ENCODE peak calls at places on chromosome 5, in four cellular contexts. O, I, L and H are unnamed samples.

GRCh38 chr5:57683036-57683600 is 200.5 kb upstream of the ACTBL2 start:
- DNase-seq in O (no peak), I (no peak), L (peak; percentile 67), H (no peak)

GRCh38 chr5:141848771-141849370 is 29.3 kb downstream of the PCDH1 start:
- DNase-seq in O (peak; percentile 84), I (peak; percentile 87), L (peak; percentile 66), H (peak; percentile 80)

GRCh38 chr5:169788168-169788567 is 151.1 kb downstream of the DOCK2 start:
- DNase-seq in O (no peak), I (no peak), L (peak; percentile 69), H (no peak)

GRCh38 chr5:179955630-179956029 is 47.9 kb upstream of the TBC1D9B start:
- DNase-seq in O (no peak), I (no peak), L (no peak), H (no peak)

GRCh38 chr5:14305045-14305444 is 161.9 kb downstream of the TRIO start:
- DNase-seq in O (no peak), I (no peak), L (peak; percentile 94), H (no peak)

GRCh38 chr5:106303911-106304310 is 1366.8 kb downstream of the EFNA5 start:
- DNase-seq in O (no peak), I (no peak), L (no peak), H (no peak)

GRCh38 chr5:73218552-73219171 is 45.7 kb downstream of the TMEM174 start:
- DNase-seq in O (no peak), I (no peak), L (peak; percentile 72), H (no peak)

GRCh38 chr5:106730912-106731311 is 939.8 kb downstream of the EFNA5 start:
- DNase-seq in O (peak; percentile 22), I (no peak), L (no peak), H (no peak)

GRCh38 chr5:54644226-54644625 is 126.7 kb downstream of the SNX18 start:
- DNase-seq in O (no peak), I (no peak), L (peak; percentile 94), H (no peak)

GRCh38 chr5:112479418-112479817 is 60.3 kb upstream of the EPB41L4A start:
- DNase-seq in O (no peak), I (no peak), L (peak; percentile 54), H (no peak)

GRCh38 chr5:6399978-6400910 is 21.9 kb upstream of the MED10 start:
- DNase-seq in O (no peak), I (no peak), L (peak; percentile 57), H (peak; percentile 62)

GRCh38 chr5:135546912-135547311 is 11.1 kb upstream of the NEUROG1 start:
- DNase-seq in O (no peak), I (no peak), L (no peak), H (no peak)

GRCh38 chr5:179534431-179534830 is 15.9 kb upstream of the RUFY1 start:
- DNase-seq in O (no peak), I (no peak), L (no peak), H (no peak)

GRCh38 chr5:78046006-78046405 is 248.5 kb downstream of the AP3B1 start:
- DNase-seq in O (no peak), I (no peak), L (no peak), H (no peak)

GRCh38 chr5:67303356-67303755 is 106.8 kb upstream of the CD180 start:
- DNase-seq in O (no peak), I (no peak), L (peak; percentile 40), H (no peak)

GRCh38 chr5:82092-82491 is 9.9 kb upstream of the PLEKHG4B start:
- DNase-seq in O (peak; percentile 43), I (peak; percentile 30), L (peak; percentile 17), H (no peak)

GRCh38 chr5:98398465-98398864 is 375.0 kb upstream of the RGMB start:
- DNase-seq in O (no peak), I (no peak), L (no peak), H (no peak)

GRCh38 chr5:42756630-42757601 is at the start of gene CCDC152:
- DNase-seq in O (peak; percentile 58), I (peak; percentile 30), L (peak; percentile 3), H (no peak)

GRCh38 chr5:134813407-134813806 is 32.4 kb upstream of the C5orf24 start:
- DNase-seq in O (no peak), I (no peak), L (no peak), H (no peak)

GRCh38 chr5:139451176-139451575 is 11.4 kb downstream of the ECSCR start:
- DNase-seq in O (no peak), I (no peak), L (no peak), H (peak; percentile 16)

GRCh38 chr5:108381034-108381954 is 604 bp downstream of the FBXL17 start:
- DNase-seq in O (peak; percentile 97), I (peak; percentile 78), L (peak; percentile 63), H (peak; percentile 88)

GRCh38 chr5:164175083-164175482 is 669.7 kb downstream of the MAT2B start:
- DNase-seq in O (no peak), I (no peak), L (peak; percentile 70), H (no peak)

GRCh38 chr5:5294429-5294828 is 128.0 kb upstream of the ICE1 start:
- DNase-seq in O (no peak), I (no peak), L (no peak), H (no peak)

GRCh38 chr5:81151546-81151945 is 81.6 kb upstream of the CKMT2 start:
- DNase-seq in O (no peak), I (no peak), L (peak; percentile 92), H (no peak)

GRCh38 chr5:88897748-88898147 is 14.8 kb upstream of the MEF2C start:
- DNase-seq in O (no peak), I (no peak), L (no peak), H (no peak)

GRCh38 chr5:14280294-14280854 is 137.2 kb downstream of the TRIO start:
- DNase-seq in O (no peak), I (no peak), L (no peak), H (no peak)

GRCh38 chr5:156411131-156411727 is 84.3 kb downstream of the SGCD start:
- DNase-seq in O (no peak), I (no peak), L (peak; percentile 82), H (no peak)

GRCh38 chr5:59722875-59723274 is 170.7 kb downstream of the PDE4D start:
- DNase-seq in O (no peak), I (no peak), L (peak; percentile 24), H (no peak)

GRCh38 chr5:44868541-44868940 is 59.8 kb downstream of the MRPS30 start:
- DNase-seq in O (no peak), I (no peak), L (no peak), H (no peak)

GRCh38 chr5:1363160-1363559 is 18.3 kb upstream of the CLPTM1L start:
- DNase-seq in O (peak; percentile 61), I (no peak), L (no peak), H (no peak)
- TF ChIP-seq CTCF in O (no peak), I (no peak), L (no peak), H (no peak)

GRCh38 chr5:125537661-125538060 is 791.2 kb upstream of the ZNF608 start:
- DNase-seq in O (no peak), I (no peak), L (no peak), H (no peak)

GRCh38 chr5:125536582-125536981 is 790.1 kb upstream of the ZNF608 start:
- DNase-seq in O (no peak), I (no peak), L (peak; percentile 27), H (no peak)

GRCh38 chr5:125541085-125541484 is 794.6 kb upstream of the ZNF608 start:
- DNase-seq in O (no peak), I (no peak), L (no peak), H (no peak)

GRCh38 chr5:125538469-125538868 is 792.0 kb upstream of the ZNF608 start:
- DNase-seq in O (no peak), I (no peak), L (no peak), H (no peak)

DNA sequence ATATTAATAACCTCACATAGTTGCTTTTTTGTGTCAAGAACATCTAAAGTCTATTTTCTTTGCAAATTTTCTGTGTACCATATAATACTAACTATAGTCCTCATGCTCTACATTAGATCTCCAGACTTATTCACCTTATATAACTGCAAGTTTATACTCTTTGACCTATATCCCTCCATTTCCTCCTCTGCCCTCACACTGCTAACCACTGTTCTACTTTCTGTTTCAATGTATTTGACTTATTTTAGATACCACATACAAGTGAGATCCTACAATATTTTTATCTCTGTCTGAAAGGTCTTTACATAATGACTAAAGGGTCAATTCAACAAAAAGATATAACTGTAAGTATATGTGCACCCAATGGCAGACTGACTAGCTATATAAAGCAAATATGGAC is 789.7 kb upstream of the ZNF608 start:
- DNase-seq in O (no peak), I (no peak), L (no peak), H (no peak)
- H3K27ac ChIP-seq in O (no peak overlapping the region), I (no peak overlapping the region), L (no peak overlapping the region), H (no peak overlapping the region)

GRCh38 chr5:96972599-96973334 is 36.9 kb downstream of the LNPEP start:
- DNase-seq in O (no peak), I (no peak), L (no peak), H (no peak)
- H3K4me3 ChIP-seq in O (no peak overlapping the region), I (no peak overlapping the region), L (no peak overlapping the region), H (no peak overlapping the region)

DNA sequence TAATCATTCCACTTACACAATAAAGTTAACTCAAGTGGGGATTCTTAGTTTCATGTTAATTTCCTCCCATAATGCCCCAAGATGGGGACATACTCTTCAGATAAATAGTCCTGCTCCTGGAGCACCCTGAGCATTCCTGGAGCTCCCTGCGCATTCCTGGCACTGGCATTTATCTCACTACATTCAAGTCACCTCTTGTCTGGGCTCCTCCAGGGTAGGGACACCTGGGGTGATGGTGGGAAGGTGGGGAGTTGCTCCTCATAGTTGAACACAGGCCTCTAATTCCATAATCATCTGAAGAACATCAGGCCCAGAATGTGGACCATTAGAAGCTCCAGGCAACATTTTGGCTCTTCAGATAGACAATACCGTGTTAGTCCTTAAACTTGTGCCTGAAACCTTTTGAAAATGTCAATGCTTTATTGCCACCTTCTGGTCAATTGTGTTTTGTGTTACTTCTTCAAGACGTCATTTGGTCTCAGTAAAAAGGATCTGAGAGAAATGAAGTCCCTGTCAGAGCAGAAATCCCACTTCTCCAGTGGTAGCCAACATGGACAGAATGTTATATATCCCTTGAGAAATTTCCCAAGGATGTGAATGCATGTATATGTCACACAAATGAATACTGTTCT is 14.2 kb upstream of the AGGF1 start:
- DNase-seq in O (no peak), I (no peak), L (peak; percentile 69), H (no peak)
- TF ChIP-seq CTCF in O (no peak), I (peak; percentile 25), L (peak; percentile 43), H (no peak)

GRCh38 chr5:116360008-116360853 is 214.4 kb downstream of the SEMA6A start:
- DNase-seq in O (no peak), I (peak; percentile 32), L (no peak), H (no peak)

GRCh38 chr5:116358911-116359418 is 215.7 kb downstream of the SEMA6A start:
- DNase-seq in O (no peak), I (no peak), L (no peak), H (no peak)

GRCh38 chr5:116359575-116359974 is 215.0 kb downstream of the SEMA6A start:
- DNase-seq in O (no peak), I (no peak), L (no peak), H (no peak)

GRCh38 chr5:116361979-116362577 is 212.5 kb downstream of the SEMA6A start:
- DNase-seq in O (no peak), I (no peak), L (no peak), H (no peak)

GRCh38 chr5:116361171-116361967 is 213.3 kb downstream of the SEMA6A start:
- DNase-seq in O (peak; percentile 82), I (peak; percentile 57), L (no peak), H (no peak)
- H3K27ac ChIP-seq in O (no peak overlapping the region), I (no peak overlapping the region), L (no peak overlapping the region), H (no peak overlapping the region)

GRCh38 chr5:2755811-2756210 is 4.3 kb upstream of the IRX2 start:
- DNase-seq in O (peak; percentile 79), I (no peak), L (no peak), H (peak; percentile 46)
- H3K4me3 ChIP-seq in O (peak overlapping the region; percentile 36), I (no peak overlapping the region), L (no peak overlapping the region), H (peak overlapping the region; percentile 65)